ENCODE peak calls at places on chromosomes 4 and X, in four cellular contexts. X is colonic mucosa, S is tibial artery, J is keratinocyte. I is an unnamed sample.

GRCh38 chr4:51931461-51931860 is 88.5 kb downstream of the DCUN1D4 start:
- DNase-seq in X (no peak), S (no peak), J (no peak), I (no peak)

GRCh38 chr4:187301923-187302322 is 578.3 kb upstream of the FAT1 start:
- DNase-seq in X (no peak), S (no peak), J (no peak), I (no peak)

GRCh38 chrX:50770702-50771101 is 43.3 kb downstream of the SHROOM4 start:
- DNase-seq in X (peak; percentile 79), S (no peak), J (no peak), I (no peak)

GRCh38 chr4:74311696-74312313 is 3.5 kb downstream of the EPGN start:
- DNase-seq in X (peak; percentile 47), S (no peak), J (no peak), I (peak; percentile 2)

GRCh38 chr4:152850377-152850776 is 70.6 kb downstream of the ARFIP1 start:
- DNase-seq in X (no peak), S (no peak), J (no peak), I (no peak)

GRCh38 chrX:40651620-40652223 is 4.4 kb upstream of the CXorf38 start:
- DNase-seq in X (peak; percentile 78), S (peak; percentile 63), J (no peak), I (peak; percentile 43)

GRCh38 chrX:112760697-112761096 is 79.9 kb downstream of the AMOT start:
- DNase-seq in X (no peak), S (no peak), J (no peak), I (no peak)

GRCh38 chr4:92477309-92477708 is 173.5 kb downstream of the GRID2 start:
- DNase-seq in X (no peak), S (no peak), J (no peak), I (no peak)

GRCh38 chr4:104905546-104905945 is 241.1 kb upstream of the TET2 start:
- DNase-seq in X (no peak), S (no peak), J (no peak), I (no peak)

GRCh38 chrX:10286195-10286594 is 129.4 kb downstream of the CLCN4 start:
- DNase-seq in X (no peak), S (no peak), J (no peak), I (no peak)

GRCh38 chr4:8286719-8287355 is 17.3 kb downstream of the HTRA3 start:
- DNase-seq in X (no peak), S (no peak), J (no peak), I (no peak)

GRCh38 chrX:140440891-140441290 is 64.0 kb downstream of the SOX3 start:
- DNase-seq in X (no peak), S (no peak), J (no peak), I (no peak)

GRCh38 chr4:169009281-169010124 is 552 bp downstream of the CBR4 start:
- DNase-seq in X (peak; percentile 71), S (peak; percentile 55), J (no peak), I (peak; percentile 57)

GRCh38 chr4:83342476-83342875 is 7.8 kb upstream of the HPSE start:
- DNase-seq in X (no peak), S (no peak), J (no peak), I (no peak)

GRCh38 chrX:143429831-143430230 is 87.4 kb downstream of the SPANXN3 start:
- DNase-seq in X (no peak), S (no peak), J (no peak), I (no peak)

GRCh38 chr4:20565075-20565721 is 135.1 kb upstream of the PACRGL start:
- DNase-seq in X (no peak), S (no peak), J (no peak), I (no peak)

GRCh38 chrX:124263743-124264142 is 68.7 kb upstream of the TEX13D start:
- DNase-seq in X (no peak), S (no peak), J (no peak), I (no peak)

GRCh38 chr4:7160951-7161440 is 31.3 kb upstream of the SORCS2 start:
- DNase-seq in X (no peak), S (no peak), J (no peak), I (no peak)

GRCh38 chr4:188550296-188550695 is 411.1 kb downstream of the TRIML1 start:
- DNase-seq in X (no peak), S (no peak), J (no peak), I (no peak)

GRCh38 chr4:138710297-138710696 is 305.3 kb upstream of the NOCT start:
- DNase-seq in X (no peak), S (no peak), J (no peak), I (no peak)

GRCh38 chrX:154372612-154373022 is 1.8 kb downstream of the FLNA start:
- DNase-seq in X (no peak), S (no peak), J (no peak), I (no peak)

GRCh38 chr4:37663552-37663951 is 22.6 kb downstream of the RELL1 start:
- DNase-seq in X (no peak), S (no peak), J (no peak), I (no peak)

GRCh38 chr4:106315968-106316772 is at the start of the genes AIMP1 and TBCK:
- DNase-seq in X (peak; percentile 92), S (peak; percentile 91), J (peak; percentile 55), I (peak; percentile 93)

GRCh38 chr4:83011779-83012630 is 1.4 kb upstream of the LIN54 start:
- DNase-seq in X (peak; percentile 53), S (peak; percentile 33), J (no peak), I (no peak)

GRCh38 chr4:38381788-38382187 is 282.2 kb upstream of the KLF3 start:
- DNase-seq in X (peak; percentile 29), S (peak; percentile 36), J (no peak), I (no peak)

GRCh38 chr4:55445921-55446577 is 50.3 kb downstream of the TMEM165 start:
- DNase-seq in X (no peak), S (no peak), J (peak; percentile 42), I (no peak)

GRCh38 chr4:78776031-78776728 is at the start of gene BMP2K:
- DNase-seq in X (peak; percentile 84), S (peak; percentile 66), J (no peak), I (peak; percentile 63)

GRCh38 chr4:73762409-73762808 is 22.0 kb downstream of the CXCL8 start:
- DNase-seq in X (no peak), S (no peak), J (no peak), I (no peak)

GRCh38 chr4:25367004-25367621 is 9.9 kb upstream of the ANAPC4 start:
- DNase-seq in X (no peak), S (no peak), J (no peak), I (no peak)

GRCh38 chrX:80708781-80709180 is 100.9 kb downstream of the BRWD3 start:
- DNase-seq in X (no peak), S (no peak), J (no peak), I (no peak)

GRCh38 chr4:155612074-155612473 is 54.6 kb upstream of the GUCY1A1 start:
- DNase-seq in X (no peak), S (no peak), J (no peak), I (no peak)

GRCh38 chr4:183130328-183131155 is 31.5 kb downstream of the WWC2 start:
- DNase-seq in X (no peak), S (no peak), J (no peak), I (no peak)

DNA sequence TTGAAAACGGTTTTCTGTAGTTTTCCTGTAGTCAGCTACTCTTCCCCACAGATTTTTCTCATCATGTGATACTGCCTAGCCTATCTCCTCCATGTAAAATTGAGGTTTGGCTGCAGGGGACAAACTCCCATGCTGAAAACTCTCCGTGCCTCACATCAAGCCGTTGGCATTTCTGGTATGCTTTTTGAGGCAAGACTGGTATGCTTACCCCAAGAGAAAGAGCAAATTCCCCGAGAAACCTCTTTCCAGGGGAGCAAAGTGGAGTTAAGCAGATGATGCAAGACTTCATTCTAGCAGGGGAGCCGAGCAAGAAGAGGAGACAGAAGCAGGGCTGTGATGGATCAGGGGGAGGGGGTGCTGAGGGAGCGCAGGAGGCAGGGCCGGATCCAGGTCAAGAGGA is 4.8 kb downstream of the SOWAHD start:
- DNase-seq in X (no peak), S (no peak), J (no peak), I (no peak)
- H3K27ac ChIP-seq in X (no peak overlapping the region), S (no peak overlapping the region), J (no peak overlapping the region), I (no peak overlapping the region)

DNA sequence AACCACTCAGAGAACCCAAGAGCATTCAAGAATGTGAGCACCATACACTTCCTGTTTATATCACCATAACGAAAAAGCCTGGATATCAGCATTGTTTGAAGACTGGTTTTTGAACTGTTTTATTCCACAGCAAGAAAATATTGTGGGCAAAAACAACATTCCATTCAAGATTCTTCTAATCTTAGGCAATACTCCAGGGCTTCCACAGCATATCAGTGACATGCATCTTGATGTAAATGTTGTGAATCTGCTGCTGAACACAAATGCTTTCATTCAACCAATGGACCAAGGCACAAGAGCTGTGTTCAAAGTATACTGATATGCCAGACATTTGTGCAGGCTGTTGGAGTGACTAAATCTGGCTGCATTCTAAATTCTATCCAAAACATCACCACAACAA is 260.1 kb upstream of the ETNPPL start:
- DNase-seq in X (no peak), S (no peak), J (no peak), I (no peak)
- H3K27ac ChIP-seq in X (no peak overlapping the region), S (no peak overlapping the region), J (no peak overlapping the region), I (no peak overlapping the region)

DNA sequence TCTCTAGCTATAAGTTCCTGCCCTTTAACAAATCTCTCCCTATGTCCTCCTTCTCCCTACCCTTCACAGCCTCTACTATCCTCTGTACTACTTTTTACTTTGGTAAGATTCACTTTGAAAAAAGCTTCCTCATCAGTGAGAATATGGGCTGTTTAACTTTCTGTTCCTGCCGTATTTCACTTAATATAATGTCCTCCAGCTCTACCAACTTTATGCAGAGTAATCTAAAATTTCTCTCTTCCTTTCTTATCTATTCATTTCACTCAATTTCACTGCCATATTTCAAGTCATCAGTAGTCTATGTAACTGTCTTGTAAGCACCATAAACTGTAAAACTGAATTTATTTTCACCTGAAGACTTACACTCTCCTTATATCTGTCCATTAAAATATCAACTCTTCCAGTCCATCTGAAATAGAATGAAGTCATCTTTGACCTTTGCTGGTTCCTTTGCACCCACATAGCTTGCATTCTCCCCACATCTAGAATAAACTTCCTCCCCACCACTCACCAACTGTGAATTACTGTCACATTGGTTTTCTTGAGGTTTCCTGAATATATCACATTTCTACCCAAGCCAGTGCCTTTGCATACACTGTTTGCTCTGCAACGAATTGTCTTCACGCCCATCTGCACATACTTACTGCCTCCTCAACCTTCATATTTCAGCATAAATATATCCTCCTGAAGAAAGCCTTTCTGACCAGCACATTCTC is 54.6 kb downstream of the ARAP2 start:
- DNase-seq in X (no peak), S (no peak), J (no peak), I (no peak)
- H3K27ac ChIP-seq in X (no peak overlapping the region), S (no peak overlapping the region), J (no peak overlapping the region), I (no peak overlapping the region)

GRCh38 chrX:2321411-2321810 is 179.4 kb downstream of the DHRSX start:
- DNase-seq in X (no peak), S (no peak), J (no peak), I (no peak)
- H3K27ac ChIP-seq in X (no peak overlapping the region), S (no peak overlapping the region), J (no peak overlapping the region), I (no peak overlapping the region)

I was measured in caudate nucleus.